ENCODE peak calls at places on chromosomes 4 and X, in eight cellular contexts. X is tibial artery; G is lower lobe of right lung; Y is heart right ventricle; V is cardiac muscle cell; E is astrocyte; W is effector memory CD4-positive, alpha-beta T cell; C is fibroblast of lung. M is an unnamed sample. For H3K4me1, the result is how much of the 10 kb centered on the place peaks cover.

GRCh38 chrX:68383540-68383939 is 49.8 kb downstream of the OPHN1 start:
- DNase-seq in X (no peak), G (no peak), Y (no peak), V (no peak), E (no peak), W (no peak), C (no peak), M (no peak)

GRCh38 chr4:5894266-5894665 is 1.4 kb upstream of the CRMP1 start:
- DNase-seq in X (no peak), G (no peak), Y (no peak), V (no peak), E (no peak), W (no peak), C (no peak), M (no peak)

GRCh38 chrX:150155396-150156048 is 207.6 kb upstream of the MAMLD1 start:
- DNase-seq in X (no peak), G (no peak), Y (peak), V (peak), E (peak), W (no peak), C (peak), M (no peak)

GRCh38 chrX:30414144-30414543 is 105.0 kb upstream of the NR0B1 start:
- DNase-seq in X (no peak), G (no peak), Y (no peak), V (no peak), E (no peak), W (no peak), C (no peak), M (no peak)

GRCh38 chrX:115625577-115626301 is 64.8 kb downstream of the PLS3 start:
- DNase-seq in X (no peak), G (no peak), Y (no peak), V (peak), E (peak), W (no peak), C (peak), M (no peak)

GRCh38 chr4:100590308-100590707 is 72.5 kb upstream of the EMCN start:
- DNase-seq in X (no peak), G (no peak), Y (no peak), V (no peak), E (no peak), W (no peak), C (peak), M (no peak)

GRCh38 chrX:56813318-56813837 is 84.3 kb downstream of the NBDY start:
- DNase-seq in X (no peak), G (no peak), Y (no peak), V (peak), E (peak), W (peak), C (peak), M (peak)

GRCh38 chr4:84938316-84938715 is 28.2 kb downstream of the WDFY3 start:
- DNase-seq in X (no peak), G (no peak), Y (no peak), V (peak), E (peak), W (no peak), C (peak), M (no peak)

GRCh38 chrX:108163333-108164082 is 71.9 kb downstream of the ATG4A start:
- DNase-seq in X (no peak), G (no peak), Y (no peak), V (no peak), E (no peak), W (no peak), C (no peak), M (no peak)

GRCh38 chrX:134603806-134604700 is 54.2 kb downstream of the PLAC1 start:
- DNase-seq in X (no peak), G (no peak), Y (no peak), V (peak), E (peak), W (no peak), C (peak), M (no peak)

GRCh38 chr4:26032142-26032541 is 118.1 kb downstream of the SMIM20 start:
- DNase-seq in X (no peak), G (no peak), Y (no peak), V (no peak), E (peak), W (no peak), C (peak), M (no peak)

GRCh38 chrX:153598541-153599191 is at the start of gene CCNQ:
- DNase-seq in X (no peak), G (peak), Y (peak), V (peak), E (no peak), W (no peak), C (peak), M (no peak)

GRCh38 chrX:40146471-40147398 is 49.0 kb upstream of the BCOR start:
- DNase-seq in X (no peak), G (peak), Y (peak), V (peak), E (peak), W (no peak), C (peak), M (no peak)

GRCh38 chr4:3302164-3302785 is 9.5 kb downstream of the RGS12 start:
- DNase-seq in X (no peak), G (no peak), Y (no peak), V (no peak), E (peak), W (peak), C (peak), M (peak)

GRCh38 chrX:19682712-19683331 is 167.5 kb upstream of the MAP3K15 start:
- DNase-seq in X (peak), G (peak), Y (peak), V (peak), E (peak), W (peak), C (peak), M (peak)

GRCh38 chrX:103175944-103176753 is 38.8 kb upstream of the BEX4 start:
- DNase-seq in X (peak), G (peak), Y (peak), V (peak), E (peak), W (peak), C (peak), M (peak)

GRCh38 chr4:184648220-184649025 is 824 bp downstream of the CASP3 start:
- DNase-seq in X (peak), G (peak), Y (peak), V (peak), E (peak), W (peak), C (peak), M (peak)

GRCh38 chr4:8306511-8307021 is 37.0 kb downstream of the HTRA3 start:
- DNase-seq in X (peak), G (peak), Y (no peak), V (peak), E (no peak), W (no peak), C (no peak), M (no peak)

GRCh38 chr4:163744861-163745260 is 250.4 kb downstream of the TMA16 start:
- DNase-seq in X (no peak), G (no peak), Y (no peak), V (no peak), E (no peak), W (no peak), C (no peak), M (no peak)

GRCh38 chr4:168071304-168071703 is 21.0 kb upstream of the ANXA10 start:
- DNase-seq in X (no peak), G (no peak), Y (no peak), V (no peak), E (no peak), W (no peak), C (peak), M (no peak)

GRCh38 chr4:109465065-109465464 is 31.4 kb downstream of the SEC24B start:
- DNase-seq in X (no peak), G (no peak), Y (no peak), V (peak), E (no peak), W (no peak), C (peak), M (no peak)

GRCh38 chr4:2337131-2337723 is 75.3 kb upstream of the MXD4 start:
- DNase-seq in X (peak), G (no peak), Y (no peak), V (no peak), E (no peak), W (no peak), C (no peak), M (no peak)

GRCh38 chr4:147799986-147800555 is 68.2 kb downstream of the ARHGAP10 start:
- DNase-seq in X (no peak), G (no peak), Y (no peak), V (no peak), E (peak), W (peak), C (peak), M (peak)

GRCh38 chr4:127965803-127966175 is 583 bp downstream of the ABHD18 start:
- DNase-seq in X (peak), G (peak), Y (peak), V (peak), E (peak), W (peak), C (peak), M (peak)

GRCh38 chr4:18846313-18846712 is 824.8 kb upstream of the LCORL start:
- DNase-seq in X (no peak), G (no peak), Y (no peak), V (no peak), E (no peak), W (no peak), C (no peak), M (no peak)

GRCh38 chr4:67437974-67438713 is 107.2 kb downstream of the CENPC start:
- DNase-seq in X (no peak), G (no peak), Y (no peak), V (peak), E (peak), W (no peak), C (peak), M (no peak)

GRCh38 chr4:155703486-155704227 is 37.0 kb downstream of the GUCY1A1 start:
- DNase-seq in X (no peak), G (no peak), Y (no peak), V (no peak), E (peak), W (no peak), C (peak), M (no peak)

GRCh38 chr4:100240008-100240407 is 49.7 kb upstream of the DDIT4L start:
- DNase-seq in X (no peak), G (no peak), Y (peak), V (peak), E (no peak), W (no peak), C (no peak), M (no peak)

GRCh38 chr4:25299476-25300203 is 12.9 kb upstream of the ZCCHC4 start:
- DNase-seq in X (no peak), G (peak), Y (no peak), V (no peak), E (no peak), W (no peak), C (no peak), M (no peak)

GRCh38 chr4:150237110-150237852 is 159.0 kb downstream of the DCLK2 start:
- DNase-seq in X (no peak), G (no peak), Y (no peak), V (peak), E (peak), W (no peak), C (peak), M (no peak)
- H3K27ac ChIP-seq in X (peak), G (no peak), Y (no peak), V (no peak), E (peak), W (no peak), C (peak), M (no peak)

DNA sequence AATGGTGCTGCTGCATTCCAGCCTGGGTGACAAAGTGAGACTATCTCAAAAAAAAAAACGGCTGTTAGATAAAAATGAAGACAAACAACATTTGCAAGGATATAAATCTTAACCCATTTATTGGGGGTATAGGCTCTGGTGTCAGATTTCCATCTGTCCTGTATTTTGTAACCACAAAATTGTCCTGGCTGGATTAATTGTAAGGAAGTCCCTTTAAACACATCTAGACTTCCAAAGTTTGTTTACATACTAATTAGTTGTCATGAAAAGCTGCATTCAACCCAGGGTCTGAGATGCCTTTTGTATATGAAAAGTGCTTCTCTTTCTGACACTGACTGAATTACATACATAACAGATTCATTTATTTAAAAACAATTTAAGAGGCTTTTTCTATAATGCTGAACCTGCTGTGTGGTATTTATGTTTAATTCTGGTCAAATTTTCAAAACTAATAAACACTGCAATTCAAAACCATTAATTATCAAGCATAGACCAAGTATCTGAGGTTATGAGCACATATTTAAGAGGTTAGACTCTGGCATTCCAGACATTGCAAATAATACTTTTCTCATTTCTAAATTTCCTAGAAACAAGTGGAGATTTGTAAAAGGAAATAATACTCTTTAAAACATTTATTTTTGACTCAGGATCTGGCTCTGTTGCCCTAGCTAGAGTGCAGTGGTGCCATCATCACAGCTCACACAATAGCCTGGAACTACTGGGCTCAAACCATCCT is 17.5 kb upstream of the UGDH start:
- DNase-seq in X (no peak), G (no peak), Y (no peak), V (no peak), E (peak), W (no peak), C (peak), M (no peak)
- H3K4me1 ChIP-seq in X (under half), G (under half), Y (under half), V (under half), E (under half), W (under half), C (under half), M (under half)

DNA sequence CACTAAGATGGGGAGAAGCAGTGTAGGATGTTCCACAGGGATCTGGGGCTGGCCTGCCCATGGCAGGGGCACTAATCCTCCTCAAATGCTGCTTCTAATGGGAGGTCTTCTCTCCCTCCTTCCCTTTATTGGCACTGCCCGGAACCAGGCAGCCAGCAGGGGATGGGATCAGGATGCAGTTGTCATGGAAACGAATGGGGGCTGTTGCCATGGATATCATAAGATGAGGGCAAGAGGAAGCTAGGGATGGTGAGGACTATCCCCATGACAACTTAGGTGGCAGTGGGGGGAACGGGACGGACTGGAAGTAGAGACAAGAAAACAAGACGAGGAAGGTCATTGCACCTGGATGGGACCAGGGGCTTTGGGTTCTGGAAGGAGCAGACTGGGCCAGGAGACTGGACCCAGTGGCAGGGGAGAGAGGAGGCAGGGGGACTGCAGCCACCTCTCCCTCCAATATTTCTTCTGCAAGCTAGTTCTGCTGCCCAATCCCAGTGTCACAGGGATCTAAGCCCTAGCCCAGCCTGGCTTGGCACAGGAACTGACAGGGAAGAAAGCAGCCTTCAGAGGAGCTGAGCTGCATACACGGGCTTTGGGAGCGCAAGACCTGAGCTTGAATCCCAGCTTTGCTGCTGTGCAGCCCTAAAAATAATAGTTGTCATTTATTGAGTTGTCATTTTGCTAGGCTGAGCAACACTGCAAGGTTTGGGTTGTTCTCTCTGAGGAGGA is 19.0 kb downstream of the IQSEC2 start:
- DNase-seq in X (no peak), G (no peak), Y (no peak), V (no peak), E (no peak), W (no peak), C (no peak), M (no peak)
- H3K27ac ChIP-seq in X (no peak), G (no peak), Y (no peak), V (no peak), E (no peak), W (no peak), C (no peak), M (no peak)

GRCh38 chr4:151788021-151788420 is 27.2 kb upstream of the GATB start:
- DNase-seq in X (no peak), G (no peak), Y (no peak), V (no peak), E (no peak), W (no peak), C (no peak), M (no peak)
- H3K4me1 ChIP-seq in X (under half), G (under half), Y (under half), V (under half), E (under half), W (under half), C (under half), M (under half)